ENCODE peak calls at places on chromosomes 6 and 20, in eight cellular contexts. One of them, this sample, is unnamed.

GRCh38 chr6:30154709-30155521 is 6.1 kb downstream of the TRIM10 start:
- DNase-seq in brain microvascular endothelial cell: peak; percentile 32
- DNase-seq in spleen: no peak
- DNase-seq in heart right ventricle: no peak
- DNase-seq in effector memory CD4-positive, alpha-beta T cell: no peak
- DNase-seq in cardiac muscle cell: no peak
- DNase-seq in RWPE1: peak; percentile 91
- DNase-seq in upper lobe of right lung: no peak
- DNase-seq in this sample: no peak

GRCh38 chr6:138293996-138294395 is 75.7 kb upstream of the PBOV1 start:
- DNase-seq in brain microvascular endothelial cell: no peak
- DNase-seq in spleen: no peak
- DNase-seq in heart right ventricle: no peak
- DNase-seq in effector memory CD4-positive, alpha-beta T cell: no peak
- DNase-seq in cardiac muscle cell: no peak
- DNase-seq in RWPE1: no peak
- DNase-seq in upper lobe of right lung: no peak
- DNase-seq in this sample: no peak

GRCh38 chr6:26272171-26272631 is 92.8 kb upstream of the BTN3A2 start:
- DNase-seq in brain microvascular endothelial cell: no peak
- DNase-seq in spleen: peak; percentile 94
- DNase-seq in heart right ventricle: peak; percentile 18
- DNase-seq in effector memory CD4-positive, alpha-beta T cell: no peak
- DNase-seq in cardiac muscle cell: peak; percentile 67
- DNase-seq in RWPE1: no peak
- DNase-seq in upper lobe of right lung: peak; percentile 77
- DNase-seq in this sample: no peak

GRCh38 chr6:169217972-169218371 is 35.7 kb downstream of the THBS2 start:
- DNase-seq in brain microvascular endothelial cell: no peak
- DNase-seq in spleen: no peak
- DNase-seq in heart right ventricle: no peak
- DNase-seq in effector memory CD4-positive, alpha-beta T cell: no peak
- DNase-seq in cardiac muscle cell: no peak
- DNase-seq in RWPE1: no peak
- DNase-seq in upper lobe of right lung: no peak
- DNase-seq in this sample: no peak

GRCh38 chr6:33642897-33643296 is 21.8 kb downstream of the ITPR3 start:
- DNase-seq in brain microvascular endothelial cell: no peak
- DNase-seq in spleen: no peak
- DNase-seq in heart right ventricle: peak; percentile 20
- DNase-seq in effector memory CD4-positive, alpha-beta T cell: no peak
- DNase-seq in cardiac muscle cell: no peak
- DNase-seq in RWPE1: no peak
- DNase-seq in upper lobe of right lung: no peak
- DNase-seq in this sample: no peak

GRCh38 chr6:150766201-150766997 is 99.1 kb upstream of the MTHFD1L start:
- DNase-seq in brain microvascular endothelial cell: no peak
- DNase-seq in spleen: no peak
- DNase-seq in heart right ventricle: no peak
- DNase-seq in effector memory CD4-positive, alpha-beta T cell: no peak
- DNase-seq in cardiac muscle cell: no peak
- DNase-seq in RWPE1: no peak
- DNase-seq in upper lobe of right lung: no peak
- DNase-seq in this sample: no peak

GRCh38 chr20:37294262-37294981 is 5.0 kb downstream of the MANBAL start:
- DNase-seq in brain microvascular endothelial cell: peak; percentile 73
- DNase-seq in spleen: no peak
- DNase-seq in heart right ventricle: no peak
- DNase-seq in effector memory CD4-positive, alpha-beta T cell: no peak
- DNase-seq in cardiac muscle cell: no peak
- DNase-seq in RWPE1: no peak
- DNase-seq in upper lobe of right lung: no peak
- DNase-seq in this sample: no peak

GRCh38 chr6:125066964-125067363 is 86.6 kb upstream of the TPD52L1 start:
- DNase-seq in brain microvascular endothelial cell: peak; percentile 41
- DNase-seq in spleen: no peak
- DNase-seq in heart right ventricle: no peak
- DNase-seq in effector memory CD4-positive, alpha-beta T cell: no peak
- DNase-seq in cardiac muscle cell: no peak
- DNase-seq in RWPE1: no peak
- DNase-seq in upper lobe of right lung: no peak
- DNase-seq in this sample: no peak

GRCh38 chr6:85464722-85465150 is 14.9 kb downstream of the NT5E start:
- DNase-seq in brain microvascular endothelial cell: peak; percentile 95
- DNase-seq in spleen: no peak
- DNase-seq in heart right ventricle: no peak
- DNase-seq in effector memory CD4-positive, alpha-beta T cell: no peak
- DNase-seq in cardiac muscle cell: no peak
- DNase-seq in RWPE1: peak; percentile 79
- DNase-seq in upper lobe of right lung: no peak
- DNase-seq in this sample: no peak

GRCh38 chr6:50905297-50905696 is 86.6 kb downstream of the TFAP2B start:
- DNase-seq in brain microvascular endothelial cell: no peak
- DNase-seq in spleen: no peak
- DNase-seq in heart right ventricle: no peak
- DNase-seq in effector memory CD4-positive, alpha-beta T cell: no peak
- DNase-seq in cardiac muscle cell: no peak
- DNase-seq in RWPE1: peak; percentile 3
- DNase-seq in upper lobe of right lung: no peak
- DNase-seq in this sample: no peak

GRCh38 chr20:20366551-20366895 is 1.4 kb upstream of the INSM1 start:
- DNase-seq in brain microvascular endothelial cell: no peak
- DNase-seq in spleen: no peak
- DNase-seq in heart right ventricle: no peak
- DNase-seq in effector memory CD4-positive, alpha-beta T cell: no peak
- DNase-seq in cardiac muscle cell: no peak
- DNase-seq in RWPE1: no peak
- DNase-seq in upper lobe of right lung: no peak
- DNase-seq in this sample: no peak

GRCh38 chr20:9977629-9978028 is 57.2 kb upstream of the ANKEF1 start:
- DNase-seq in brain microvascular endothelial cell: no peak
- DNase-seq in spleen: no peak
- DNase-seq in heart right ventricle: no peak
- DNase-seq in effector memory CD4-positive, alpha-beta T cell: no peak
- DNase-seq in cardiac muscle cell: no peak
- DNase-seq in RWPE1: no peak
- DNase-seq in upper lobe of right lung: no peak
- DNase-seq in this sample: no peak

GRCh38 chr6:126764104-126764503 is 354.4 kb upstream of the RSPO3 start:
- DNase-seq in brain microvascular endothelial cell: no peak
- DNase-seq in spleen: no peak
- DNase-seq in heart right ventricle: no peak
- DNase-seq in effector memory CD4-positive, alpha-beta T cell: no peak
- DNase-seq in cardiac muscle cell: no peak
- DNase-seq in RWPE1: no peak
- DNase-seq in upper lobe of right lung: no peak
- DNase-seq in this sample: no peak

GRCh38 chr6:18488004-18488403 is 100.9 kb downstream of the RNF144B start:
- DNase-seq in brain microvascular endothelial cell: no peak
- DNase-seq in spleen: no peak
- DNase-seq in heart right ventricle: no peak
- DNase-seq in effector memory CD4-positive, alpha-beta T cell: no peak
- DNase-seq in cardiac muscle cell: no peak
- DNase-seq in RWPE1: no peak
- DNase-seq in upper lobe of right lung: no peak
- DNase-seq in this sample: no peak
- H3K27ac ChIP-seq in brain microvascular endothelial cell: no peak overlapping the region
- H3K27ac ChIP-seq in spleen: no peak overlapping the region
- H3K27ac ChIP-seq in heart right ventricle: no peak overlapping the region
- H3K27ac ChIP-seq in effector memory CD4-positive, alpha-beta T cell: no peak overlapping the region
- H3K27ac ChIP-seq in cardiac muscle cell: no peak overlapping the region
- H3K27ac ChIP-seq in RWPE1: no peak overlapping the region
- H3K27ac ChIP-seq in upper lobe of right lung: no peak overlapping the region
- H3K27ac ChIP-seq in this sample: no peak overlapping the region

GRCh38 chr20:51449498-51450220 is 92.9 kb downstream of the NFATC2 start:
- DNase-seq in brain microvascular endothelial cell: no peak
- DNase-seq in spleen: no peak
- DNase-seq in heart right ventricle: no peak
- DNase-seq in effector memory CD4-positive, alpha-beta T cell: no peak
- DNase-seq in cardiac muscle cell: no peak
- DNase-seq in RWPE1: no peak
- DNase-seq in upper lobe of right lung: no peak
- DNase-seq in this sample: no peak

GRCh38 chr20:51446656-51447055 is 95.9 kb downstream of the NFATC2 start:
- DNase-seq in brain microvascular endothelial cell: peak; percentile 89
- DNase-seq in spleen: peak; percentile 60
- DNase-seq in heart right ventricle: no peak
- DNase-seq in effector memory CD4-positive, alpha-beta T cell: no peak
- DNase-seq in cardiac muscle cell: no peak
- DNase-seq in RWPE1: peak; percentile 93
- DNase-seq in upper lobe of right lung: no peak
- DNase-seq in this sample: no peak

GRCh38 chr20:51447097-51447764 is 95.3 kb downstream of the NFATC2 start:
- DNase-seq in brain microvascular endothelial cell: peak; percentile 95
- DNase-seq in spleen: peak; percentile 40
- DNase-seq in heart right ventricle: peak; percentile 66
- DNase-seq in effector memory CD4-positive, alpha-beta T cell: no peak
- DNase-seq in cardiac muscle cell: no peak
- DNase-seq in RWPE1: peak; percentile 96
- DNase-seq in upper lobe of right lung: no peak
- DNase-seq in this sample: no peak

GRCh38 chr20:51446230-51446629 is 96.3 kb downstream of the NFATC2 start:
- DNase-seq in brain microvascular endothelial cell: no peak
- DNase-seq in spleen: peak; percentile 20
- DNase-seq in heart right ventricle: no peak
- DNase-seq in effector memory CD4-positive, alpha-beta T cell: no peak
- DNase-seq in cardiac muscle cell: no peak
- DNase-seq in RWPE1: no peak
- DNase-seq in upper lobe of right lung: no peak
- DNase-seq in this sample: no peak

DNA sequence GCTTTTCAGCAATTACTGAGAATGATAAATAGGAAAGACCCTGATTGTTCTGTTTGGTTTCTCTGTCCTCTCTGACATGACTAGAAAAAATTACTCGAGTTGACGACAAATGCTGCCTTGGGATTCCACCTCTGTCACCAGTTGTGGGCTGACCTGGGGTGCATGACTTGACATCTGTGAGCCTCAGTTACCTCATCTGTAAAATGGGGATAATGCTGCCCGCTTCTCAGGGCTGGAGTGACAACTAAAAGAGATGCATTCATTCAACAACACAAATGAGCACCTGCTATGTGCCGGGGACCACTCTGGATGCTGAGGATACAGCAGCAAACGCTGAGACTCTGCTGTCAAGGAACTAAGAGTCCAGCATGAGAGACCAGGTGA is 94.8 kb downstream of the NFATC2 start:
- DNase-seq in brain microvascular endothelial cell: no peak
- DNase-seq in spleen: peak; percentile 14
- DNase-seq in heart right ventricle: no peak
- DNase-seq in effector memory CD4-positive, alpha-beta T cell: no peak
- DNase-seq in cardiac muscle cell: no peak
- DNase-seq in RWPE1: no peak
- DNase-seq in upper lobe of right lung: no peak
- DNase-seq in this sample: no peak
- H3K27ac ChIP-seq in brain microvascular endothelial cell: peak overlapping the region; percentile 88
- H3K27ac ChIP-seq in spleen: peak overlapping the region; percentile 31
- H3K27ac ChIP-seq in heart right ventricle: peak overlapping the region; percentile 44
- H3K27ac ChIP-seq in effector memory CD4-positive, alpha-beta T cell: no peak overlapping the region
- H3K27ac ChIP-seq in cardiac muscle cell: peak overlapping the region; percentile 91
- H3K27ac ChIP-seq in RWPE1: peak overlapping the region; percentile 75
- H3K27ac ChIP-seq in upper lobe of right lung: no peak overlapping the region
- H3K27ac ChIP-seq in this sample: no peak overlapping the region

GRCh38 chr6:75427342-75427741 is 66.3 kb downstream of the FILIP1 start:
- DNase-seq in brain microvascular endothelial cell: no peak
- DNase-seq in spleen: no peak
- DNase-seq in heart right ventricle: no peak
- DNase-seq in effector memory CD4-positive, alpha-beta T cell: no peak
- DNase-seq in cardiac muscle cell: no peak
- DNase-seq in RWPE1: no peak
- DNase-seq in upper lobe of right lung: no peak
- DNase-seq in this sample: no peak

GRCh38 chr6:75430631-75431345 is 62.8 kb downstream of the FILIP1 start:
- DNase-seq in brain microvascular endothelial cell: peak; percentile 61
- DNase-seq in spleen: no peak
- DNase-seq in heart right ventricle: no peak
- DNase-seq in effector memory CD4-positive, alpha-beta T cell: no peak
- DNase-seq in cardiac muscle cell: no peak
- DNase-seq in RWPE1: no peak
- DNase-seq in upper lobe of right lung: no peak
- DNase-seq in this sample: no peak

GRCh38 chr6:75431379-75431778 is 62.2 kb downstream of the FILIP1 start:
- DNase-seq in brain microvascular endothelial cell: peak; percentile 62
- DNase-seq in spleen: no peak
- DNase-seq in heart right ventricle: peak; percentile 73
- DNase-seq in effector memory CD4-positive, alpha-beta T cell: no peak
- DNase-seq in cardiac muscle cell: peak; percentile 56
- DNase-seq in RWPE1: no peak
- DNase-seq in upper lobe of right lung: no peak
- DNase-seq in this sample: no peak

GRCh38 chr6:75428204-75428603 is 65.4 kb downstream of the FILIP1 start:
- DNase-seq in brain microvascular endothelial cell: no peak
- DNase-seq in spleen: no peak
- DNase-seq in heart right ventricle: no peak
- DNase-seq in effector memory CD4-positive, alpha-beta T cell: no peak
- DNase-seq in cardiac muscle cell: no peak
- DNase-seq in RWPE1: no peak
- DNase-seq in upper lobe of right lung: no peak
- DNase-seq in this sample: no peak

DNA sequence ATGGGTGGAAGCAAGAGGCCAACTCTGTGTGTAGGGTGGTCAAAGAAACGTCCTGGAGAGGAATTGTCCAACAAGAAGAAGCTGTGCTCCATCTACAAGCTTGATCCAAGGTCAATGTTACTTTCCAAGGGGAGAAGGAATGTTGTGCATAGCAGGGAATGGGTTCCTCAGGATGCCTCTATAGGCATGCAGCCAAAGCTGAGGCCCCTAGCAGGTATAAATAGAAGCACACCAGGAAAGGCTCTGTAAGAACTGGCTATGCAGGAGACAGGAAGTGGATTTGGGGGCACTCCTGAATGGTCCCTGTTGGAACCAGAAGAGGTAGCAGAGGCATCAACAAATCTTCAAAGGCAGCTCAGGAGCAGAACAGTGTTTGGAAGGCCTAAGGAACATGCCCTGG is 64.3 kb downstream of the FILIP1 start:
- DNase-seq in brain microvascular endothelial cell: no peak
- DNase-seq in spleen: no peak
- DNase-seq in heart right ventricle: no peak
- DNase-seq in effector memory CD4-positive, alpha-beta T cell: no peak
- DNase-seq in cardiac muscle cell: peak; percentile 40
- DNase-seq in RWPE1: no peak
- DNase-seq in upper lobe of right lung: no peak
- DNase-seq in this sample: no peak
- H3K27ac ChIP-seq in brain microvascular endothelial cell: no peak overlapping the region
- H3K27ac ChIP-seq in spleen: no peak overlapping the region
- H3K27ac ChIP-seq in heart right ventricle: peak overlapping the region; percentile 32
- H3K27ac ChIP-seq in effector memory CD4-positive, alpha-beta T cell: no peak overlapping the region
- H3K27ac ChIP-seq in cardiac muscle cell: peak overlapping the region; percentile 61
- H3K27ac ChIP-seq in RWPE1: no peak overlapping the region
- H3K27ac ChIP-seq in upper lobe of right lung: no peak overlapping the region
- H3K27ac ChIP-seq in this sample: no peak overlapping the region

DNA sequence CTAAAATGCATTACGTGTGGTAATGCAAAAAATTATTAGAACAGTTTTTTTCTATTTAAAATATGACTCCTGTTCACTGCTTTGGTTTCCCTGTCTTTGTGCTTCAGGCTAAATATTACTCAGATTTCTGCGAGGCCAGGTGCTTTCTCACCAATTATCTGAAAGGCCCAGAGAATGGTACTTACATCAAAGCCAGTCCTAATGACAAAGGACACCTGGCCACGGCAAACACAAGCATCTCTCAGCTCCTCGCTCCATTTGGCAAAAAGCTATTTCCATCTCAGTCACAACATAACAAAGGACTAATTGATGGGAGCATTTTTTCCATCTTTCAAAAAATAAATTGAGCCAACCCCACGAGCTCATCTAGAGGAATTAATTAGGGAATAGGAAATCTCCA is 236.8 kb downstream of the HAO1 start:
- DNase-seq in brain microvascular endothelial cell: no peak
- DNase-seq in spleen: no peak
- DNase-seq in heart right ventricle: no peak
- DNase-seq in effector memory CD4-positive, alpha-beta T cell: no peak
- DNase-seq in cardiac muscle cell: no peak
- DNase-seq in RWPE1: no peak
- DNase-seq in upper lobe of right lung: no peak
- DNase-seq in this sample: no peak
- H3K27ac ChIP-seq in brain microvascular endothelial cell: no peak overlapping the region
- H3K27ac ChIP-seq in spleen: no peak overlapping the region
- H3K27ac ChIP-seq in heart right ventricle: no peak overlapping the region
- H3K27ac ChIP-seq in effector memory CD4-positive, alpha-beta T cell: no peak overlapping the region
- H3K27ac ChIP-seq in cardiac muscle cell: no peak overlapping the region
- H3K27ac ChIP-seq in RWPE1: no peak overlapping the region
- H3K27ac ChIP-seq in upper lobe of right lung: no peak overlapping the region
- H3K27ac ChIP-seq in this sample: peak overlapping the region; percentile 56

This sample was measured in caudate nucleus.